ENCODE peak calls at places on chromosome 10, in seven cellular contexts. One of them, this sample, is unnamed. For H3K4me1, the result is how much of the 10 kb centered on the place peaks cover.

GRCh38 chr10:95280637-95281036 is 10.2 kb downstream of the PDLIM1 start:
- DNase-seq in CD8-positive, alpha-beta T cell: no peak
- DNase-seq in tibial nerve: no peak
- DNase-seq in PC-3: no peak
- DNase-seq in A549: no peak
- DNase-seq in left ventricle myocardium inferior: no peak
- DNase-seq in OCI-LY7: no peak
- DNase-seq in this sample: no peak

GRCh38 chr10:110535958-110536891 is 31.3 kb upstream of the SMC3 start:
- DNase-seq in left ventricle myocardium inferior: peak
- DNase-seq in CD8-positive, alpha-beta T cell: peak
- DNase-seq in A549: no peak
- DNase-seq in tibial nerve: no peak
- DNase-seq in PC-3: peak
- DNase-seq in OCI-LY7: peak
- DNase-seq in this sample: peak

GRCh38 chr10:122181901-122182799 is 88.9 kb upstream of the BTBD16 start:
- DNase-seq in A549: no peak
- DNase-seq in CD8-positive, alpha-beta T cell: no peak
- DNase-seq in tibial nerve: no peak
- DNase-seq in OCI-LY7: no peak
- DNase-seq in left ventricle myocardium inferior: no peak
- DNase-seq in PC-3: peak
- DNase-seq in this sample: no peak

GRCh38 chr10:49745756-49746155 is 16.4 kb downstream of the OGDHL start:
- DNase-seq in A549: no peak
- DNase-seq in PC-3: no peak
- DNase-seq in left ventricle myocardium inferior: no peak
- DNase-seq in CD8-positive, alpha-beta T cell: no peak
- DNase-seq in tibial nerve: no peak
- DNase-seq in OCI-LY7: no peak
- DNase-seq in this sample: no peak

GRCh38 chr10:57362811-57363210 is 904.9 kb downstream of the IPMK start:
- DNase-seq in left ventricle myocardium inferior: no peak
- DNase-seq in CD8-positive, alpha-beta T cell: no peak
- DNase-seq in PC-3: no peak
- DNase-seq in A549: no peak
- DNase-seq in tibial nerve: no peak
- DNase-seq in OCI-LY7: no peak
- DNase-seq in this sample: no peak

GRCh38 chr10:96502561-96503267 is 11.0 kb downstream of the TLL2 start:
- DNase-seq in tibial nerve: no peak
- DNase-seq in left ventricle myocardium inferior: no peak
- DNase-seq in PC-3: no peak
- DNase-seq in A549: no peak
- DNase-seq in OCI-LY7: no peak
- DNase-seq in CD8-positive, alpha-beta T cell: no peak
- DNase-seq in this sample: no peak

GRCh38 chr10:844552-844951 is 87.0 kb downstream of the LARP4B start:
- DNase-seq in PC-3: no peak
- DNase-seq in CD8-positive, alpha-beta T cell: no peak
- DNase-seq in OCI-LY7: no peak
- DNase-seq in A549: no peak
- DNase-seq in tibial nerve: no peak
- DNase-seq in left ventricle myocardium inferior: no peak
- DNase-seq in this sample: no peak

GRCh38 chr10:114548662-114549061 is 109.4 kb downstream of the ABLIM1 start:
- DNase-seq in PC-3: peak
- DNase-seq in left ventricle myocardium inferior: no peak
- DNase-seq in OCI-LY7: peak
- DNase-seq in tibial nerve: peak
- DNase-seq in CD8-positive, alpha-beta T cell: no peak
- DNase-seq in A549: peak
- DNase-seq in this sample: peak

GRCh38 chr10:83274088-83274487 is 865.2 kb upstream of the GHITM start:
- DNase-seq in left ventricle myocardium inferior: no peak
- DNase-seq in A549: no peak
- DNase-seq in tibial nerve: no peak
- DNase-seq in PC-3: no peak
- DNase-seq in OCI-LY7: no peak
- DNase-seq in CD8-positive, alpha-beta T cell: no peak
- DNase-seq in this sample: no peak

GRCh38 chr10:111455776-111456426 is 379.1 kb downstream of the ADRA2A start:
- DNase-seq in left ventricle myocardium inferior: no peak
- DNase-seq in OCI-LY7: no peak
- DNase-seq in CD8-positive, alpha-beta T cell: no peak
- DNase-seq in PC-3: no peak
- DNase-seq in A549: no peak
- DNase-seq in tibial nerve: no peak
- DNase-seq in this sample: no peak

GRCh38 chr10:84214612-84215235 is 10.6 kb downstream of the LRIT2 start:
- DNase-seq in OCI-LY7: peak
- DNase-seq in tibial nerve: no peak
- DNase-seq in A549: peak
- DNase-seq in PC-3: peak
- DNase-seq in CD8-positive, alpha-beta T cell: no peak
- DNase-seq in left ventricle myocardium inferior: no peak
- DNase-seq in this sample: no peak

GRCh38 chr10:70093335-70093944 is 39.2 kb downstream of the AIFM2 start:
- DNase-seq in OCI-LY7: no peak
- DNase-seq in A549: no peak
- DNase-seq in CD8-positive, alpha-beta T cell: peak
- DNase-seq in tibial nerve: no peak
- DNase-seq in left ventricle myocardium inferior: no peak
- DNase-seq in PC-3: no peak
- DNase-seq in this sample: no peak

GRCh38 chr10:13823046-13823711 is 236.4 kb downstream of the PRPF18 start:
- DNase-seq in CD8-positive, alpha-beta T cell: no peak
- DNase-seq in tibial nerve: no peak
- DNase-seq in OCI-LY7: peak
- DNase-seq in left ventricle myocardium inferior: no peak
- DNase-seq in PC-3: no peak
- DNase-seq in A549: no peak
- DNase-seq in this sample: no peak

GRCh38 chr10:5373321-5373720 is 8.6 kb downstream of the UCN3 start:
- DNase-seq in A549: no peak
- DNase-seq in left ventricle myocardium inferior: no peak
- DNase-seq in tibial nerve: no peak
- DNase-seq in OCI-LY7: no peak
- DNase-seq in PC-3: no peak
- DNase-seq in CD8-positive, alpha-beta T cell: no peak
- DNase-seq in this sample: no peak

GRCh38 chr10:68330852-68331454 is 911 bp upstream of the HNRNPH3 start:
- DNase-seq in tibial nerve: no peak
- DNase-seq in OCI-LY7: peak
- DNase-seq in CD8-positive, alpha-beta T cell: peak
- DNase-seq in left ventricle myocardium inferior: peak
- DNase-seq in PC-3: no peak
- DNase-seq in A549: peak
- DNase-seq in this sample: peak

GRCh38 chr10:86100581-86101061 is 266.0 kb downstream of the GRID1 start:
- DNase-seq in left ventricle myocardium inferior: no peak
- DNase-seq in OCI-LY7: peak
- DNase-seq in tibial nerve: no peak
- DNase-seq in A549: peak
- DNase-seq in CD8-positive, alpha-beta T cell: peak
- DNase-seq in PC-3: peak
- DNase-seq in this sample: peak

GRCh38 chr10:96642973-96643372 is 56.2 kb upstream of the TM9SF3 start:
- DNase-seq in left ventricle myocardium inferior: peak
- DNase-seq in CD8-positive, alpha-beta T cell: peak
- DNase-seq in OCI-LY7: peak
- DNase-seq in PC-3: peak
- DNase-seq in A549: peak
- DNase-seq in tibial nerve: peak
- DNase-seq in this sample: peak

GRCh38 chr10:127755758-127756157 is 18.8 kb downstream of the FOXI2 start:
- DNase-seq in OCI-LY7: no peak
- DNase-seq in PC-3: no peak
- DNase-seq in left ventricle myocardium inferior: no peak
- DNase-seq in tibial nerve: no peak
- DNase-seq in CD8-positive, alpha-beta T cell: no peak
- DNase-seq in A549: no peak
- DNase-seq in this sample: no peak

GRCh38 chr10:75475470-75476182 is 44.2 kb downstream of the LRMDA start:
- DNase-seq in OCI-LY7: no peak
- DNase-seq in A549: no peak
- DNase-seq in tibial nerve: no peak
- DNase-seq in left ventricle myocardium inferior: no peak
- DNase-seq in PC-3: no peak
- DNase-seq in CD8-positive, alpha-beta T cell: no peak
- DNase-seq in this sample: no peak

GRCh38 chr10:74189999-74190421 is 39.0 kb downstream of the ADK start:
- DNase-seq in OCI-LY7: peak
- DNase-seq in PC-3: peak
- DNase-seq in CD8-positive, alpha-beta T cell: peak
- DNase-seq in A549: peak
- DNase-seq in left ventricle myocardium inferior: no peak
- DNase-seq in tibial nerve: no peak
- DNase-seq in this sample: peak

GRCh38 chr10:133520193-133520738 is 6.9 kb upstream of the CYP2E1 start:
- DNase-seq in CD8-positive, alpha-beta T cell: peak
- DNase-seq in tibial nerve: peak
- DNase-seq in OCI-LY7: peak
- DNase-seq in left ventricle myocardium inferior: peak
- DNase-seq in A549: peak
- DNase-seq in PC-3: peak
- DNase-seq in this sample: peak
- TF ChIP-seq CTCF in CD8-positive, alpha-beta T cell: peak
- TF ChIP-seq CTCF in tibial nerve: peak
- TF ChIP-seq CTCF in OCI-LY7: peak
- TF ChIP-seq CTCF in left ventricle myocardium inferior: peak
- TF ChIP-seq CTCF in A549: peak
- TF ChIP-seq CTCF in PC-3: peak
- TF ChIP-seq CTCF in this sample: peak

DNA sequence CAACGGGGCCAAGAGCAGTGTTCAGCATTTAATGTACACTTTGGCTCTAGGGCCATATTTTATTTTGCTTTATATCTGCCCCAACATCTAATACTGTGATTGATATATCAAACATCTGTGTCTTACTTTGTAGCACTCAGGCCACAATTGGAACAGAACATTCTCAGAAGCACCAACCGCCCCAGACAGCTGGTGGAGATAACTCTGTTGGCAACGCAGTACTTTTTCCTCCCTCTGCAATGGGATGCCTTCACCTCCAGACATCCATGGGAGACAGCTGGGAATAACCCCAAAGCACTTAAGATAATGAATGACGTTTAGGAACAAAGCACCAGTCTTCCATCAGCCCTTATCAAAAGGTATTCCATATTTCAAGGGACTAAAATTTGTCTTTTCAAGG is 57.4 kb downstream of the PIP4K2A start:
- DNase-seq in tibial nerve: no peak
- DNase-seq in CD8-positive, alpha-beta T cell: no peak
- DNase-seq in left ventricle myocardium inferior: no peak
- DNase-seq in PC-3: no peak
- DNase-seq in A549: no peak
- DNase-seq in OCI-LY7: no peak
- DNase-seq in this sample: no peak
- H3K4me1 ChIP-seq in tibial nerve: under half
- H3K4me1 ChIP-seq in CD8-positive, alpha-beta T cell: half or more
- H3K4me1 ChIP-seq in left ventricle myocardium inferior: under half
- H3K4me1 ChIP-seq in PC-3: half or more
- H3K4me1 ChIP-seq in A549: under half
- H3K4me1 ChIP-seq in OCI-LY7: under half
- H3K4me1 ChIP-seq in this sample: under half

GRCh38 chr10:102975483-102976057 is 57.5 kb downstream of the CNNM2 start:
- DNase-seq in A549: no peak
- DNase-seq in CD8-positive, alpha-beta T cell: no peak
- DNase-seq in PC-3: no peak
- DNase-seq in OCI-LY7: no peak
- DNase-seq in tibial nerve: no peak
- DNase-seq in left ventricle myocardium inferior: no peak
- DNase-seq in this sample: no peak
- H3K4me3 ChIP-seq in A549: no peak
- H3K4me3 ChIP-seq in CD8-positive, alpha-beta T cell: no peak
- H3K4me3 ChIP-seq in PC-3: no peak
- H3K4me3 ChIP-seq in OCI-LY7: no peak
- H3K4me3 ChIP-seq in tibial nerve: no peak
- H3K4me3 ChIP-seq in left ventricle myocardium inferior: no peak
- H3K4me3 ChIP-seq in this sample: no peak

DNA sequence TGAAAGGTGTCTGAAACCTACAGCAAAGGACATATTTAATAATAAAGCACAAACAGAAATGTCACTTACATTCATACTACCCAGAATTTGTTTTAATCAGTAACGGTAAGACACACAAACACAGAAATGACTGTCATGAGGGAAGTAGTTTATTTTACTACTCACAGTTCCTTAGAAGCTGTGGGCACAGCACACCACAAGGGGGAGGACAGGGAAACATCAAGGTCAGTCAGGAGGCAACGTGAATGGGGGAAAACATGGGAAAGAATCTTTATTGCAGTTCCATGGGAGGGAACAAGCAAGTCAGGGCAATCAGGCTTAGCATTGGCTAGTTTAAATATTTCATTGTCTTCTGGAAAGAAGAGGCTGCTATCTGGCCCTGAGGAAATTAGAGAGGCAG is 123.8 kb upstream of the PDSS1 start:
- DNase-seq in tibial nerve: no peak
- DNase-seq in OCI-LY7: no peak
- DNase-seq in A549: peak
- DNase-seq in left ventricle myocardium inferior: no peak
- DNase-seq in CD8-positive, alpha-beta T cell: no peak
- DNase-seq in PC-3: no peak
- DNase-seq in this sample: no peak
- TF ChIP-seq CTCF in tibial nerve: no peak
- TF ChIP-seq CTCF in OCI-LY7: no peak
- TF ChIP-seq CTCF in A549: no peak
- TF ChIP-seq CTCF in left ventricle myocardium inferior: no peak
- TF ChIP-seq CTCF in CD8-positive, alpha-beta T cell: no peak
- TF ChIP-seq CTCF in PC-3: no peak
- TF ChIP-seq CTCF in this sample: peak